ENCODE peak calls at places on chromosomes 13 and 19, in seven cellular contexts. K is H1, M is K562, X is HCT116, W is GM12878, S is SK-N-SH, Y is endothelial cell of umbilical vein. T is an unnamed sample.

GRCh38 chr19:45769821-45770191 is 754 bp upstream of the SIX5 start:
- DNase-seq in K (peak; percentile 77), M (no peak), X (no peak), W (no peak), S (no peak), Y (no peak), T (peak; percentile 28)

GRCh38 chr13:66430266-66430665 is 799.9 kb downstream of the PCDH9 start:
- DNase-seq in K (no peak), M (no peak), X (no peak), W (no peak), S (no peak), Y (no peak), T (no peak)

GRCh38 chr13:51585234-51585672 is 991 bp downstream of the WDFY2 start:
- DNase-seq in K (no peak), M (no peak), X (no peak), W (no peak), S (no peak), Y (peak; percentile 40), T (no peak)

GRCh38 chr19:6682607-6683128 is 12.7 kb upstream of the TNFSF14 start:
- DNase-seq in K (no peak), M (no peak), X (no peak), W (no peak), S (no peak), Y (no peak), T (no peak)

GRCh38 chr19:46133777-46134231 is 9.3 kb upstream of the IGFL3 start:
- DNase-seq in K (no peak), M (no peak), X (no peak), W (no peak), S (no peak), Y (peak; percentile 14), T (no peak)

GRCh38 chr19:3454656-3455392 is 25.5 kb downstream of the SMIM24 start:
- DNase-seq in K (no peak), M (no peak), X (no peak), W (no peak), S (peak; percentile 20), Y (no peak), T (no peak)

GRCh38 chr19:27796073-27796472 is 1416.9 kb downstream of the UQCRFS1 start:
- DNase-seq in K (no peak), M (no peak), X (no peak), W (no peak), S (no peak), Y (no peak), T (no peak)

GRCh38 chr13:98192008-98192407 is 14.9 kb upstream of the RNF113B start:
- DNase-seq in K (no peak), M (no peak), X (no peak), W (no peak), S (no peak), Y (no peak), T (no peak)

GRCh38 chr19:52170863-52171320 is 529 bp downstream of the ZNF836 start:
- DNase-seq in K (peak; percentile 73), M (no peak), X (no peak), W (no peak), S (peak; percentile 58), Y (peak; percentile 10), T (no peak)

GRCh38 chr13:34419025-34419424 is 523.0 kb upstream of the NBEA start:
- DNase-seq in K (no peak), M (no peak), X (no peak), W (no peak), S (peak; percentile 68), Y (no peak), T (no peak)

GRCh38 chr19:47573076-47574026 is at the start of gene ZNF541:
- DNase-seq in K (no peak), M (peak; percentile 57), X (no peak), W (no peak), S (peak; percentile 88), Y (peak; percentile 40), T (no peak)

GRCh38 chr13:49637989-49638388 is 9.7 kb downstream of the ARL11 start:
- DNase-seq in K (no peak), M (no peak), X (no peak), W (no peak), S (no peak), Y (no peak), T (no peak)

GRCh38 chr13:49116873-49117272 is 103.3 kb upstream of the MLNR start:
- DNase-seq in K (no peak), M (no peak), X (no peak), W (no peak), S (no peak), Y (no peak), T (no peak)

GRCh38 chr19:34241513-34242337 is 12.6 kb upstream of the GARRE1 start:
- DNase-seq in K (peak; percentile 83), M (no peak), X (no peak), W (no peak), S (no peak), Y (no peak), T (no peak)

GRCh38 chr13:44388427-44388826 is 14.8 kb downstream of the SERP2 start:
- DNase-seq in K (no peak), M (no peak), X (no peak), W (no peak), S (peak; percentile 47), Y (no peak), T (no peak)

GRCh38 chr19:33125929-33126388 is 6.0 kb upstream of the WDR88 start:
- DNase-seq in K (peak; percentile 58), M (peak; percentile 71), X (peak; percentile 28), W (peak; percentile 16), S (peak; percentile 81), Y (peak; percentile 73), T (no peak)

GRCh38 chr19:42356686-42357085 is 31.3 kb downstream of the MEGF8 start:
- DNase-seq in K (no peak), M (no peak), X (no peak), W (no peak), S (no peak), Y (no peak), T (no peak)

GRCh38 chr19:49315111-49315510 is 9.9 kb downstream of the SLC6A16 start:
- DNase-seq in K (no peak), M (no peak), X (no peak), W (no peak), S (no peak), Y (peak; percentile 39), T (no peak)

GRCh38 chr13:83622422-83622784 is 259.9 kb downstream of the SLITRK1 start:
- DNase-seq in K (no peak), M (no peak), X (no peak), W (no peak), S (no peak), Y (no peak), T (no peak)

GRCh38 chr19:44202974-44203373 is 9.4 kb upstream of the ZNF227 start:
- DNase-seq in K (no peak), M (no peak), X (no peak), W (no peak), S (no peak), Y (no peak), T (no peak)

DNA sequence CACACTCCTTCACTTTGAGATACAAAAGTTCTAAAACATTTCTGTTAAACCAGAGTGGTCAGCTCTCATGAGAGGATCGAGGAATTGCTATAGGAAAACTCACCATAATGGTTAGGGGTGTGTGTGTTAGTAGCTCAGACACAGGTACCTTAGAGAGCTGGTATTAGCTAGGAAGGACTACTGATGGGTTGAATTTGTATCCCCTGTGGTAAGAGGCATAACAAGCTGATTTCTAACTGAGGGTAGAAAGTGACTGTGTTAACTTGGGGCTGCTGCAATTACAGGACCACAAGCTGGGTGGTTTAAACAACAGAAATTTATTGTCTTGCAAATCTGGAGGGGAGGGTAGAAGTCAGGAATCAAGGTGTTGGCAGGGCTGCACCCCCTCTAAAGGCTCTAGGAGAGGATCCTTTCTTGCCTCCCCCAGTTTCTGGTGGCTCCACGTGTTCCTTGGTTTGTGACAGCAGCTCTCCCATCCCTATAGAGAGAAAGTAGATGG is 17.4 kb downstream of the LEUTX start:
- DNase-seq in K (no peak), M (no peak), X (no peak), W (no peak), S (no peak), Y (no peak), T (no peak)
- TF ChIP-seq POLR2AphosphoS5 in K (peak; percentile 94), M (peak; percentile 26), X (no peak), W (no peak), S (no peak), Y (no peak), T (no peak)

GRCh38 chr19:9836021-9836420 is 903 bp downstream of the PIN1 start:
- DNase-seq in K (no peak), M (no peak), X (no peak), W (no peak), S (peak; percentile 41), Y (no peak), T (no peak)

GRCh38 chr19:9838324-9838723 is 3.2 kb downstream of the PIN1 start:
- DNase-seq in K (no peak), M (no peak), X (no peak), W (no peak), S (no peak), Y (no peak), T (no peak)

GRCh38 chr19:9835507-9835949 is 410 bp downstream of the PIN1 start:
- DNase-seq in K (no peak), M (no peak), X (no peak), W (no peak), S (no peak), Y (no peak), T (no peak)

GRCh38 chr19:9834302-9834725 is 804 bp upstream of the PIN1 start:
- DNase-seq in K (no peak), M (no peak), X (no peak), W (no peak), S (no peak), Y (no peak), T (no peak)

GRCh38 chr19:9834726-9835506 is at the start of gene PIN1:
- DNase-seq in K (peak; percentile 98), M (peak; percentile 97), X (peak; percentile 95), W (peak; percentile 91), S (peak; percentile 98), Y (peak; percentile 99), T (peak; percentile 93)
- H3K9ac ChIP-seq in K (peak within 1 kb of the TSS; percentile 72), M (peak within 1 kb of the TSS; percentile 75), X (peak within 1 kb of the TSS; percentile 76), W (peak within 1 kb of the TSS; percentile 70), S (peak within 1 kb of the TSS; percentile 79), Y (peak within 1 kb of the TSS; percentile 71), T (peak within 1 kb of the TSS; percentile 86)

GRCh38 chr13:94305934-94306333 is 173.5 kb downstream of the DCT start:
- DNase-seq in K (no peak), M (no peak), X (no peak), W (no peak), S (no peak), Y (no peak), T (no peak)
- H3K4me3 ChIP-seq in K (no peak overlapping the region), M (no peak overlapping the region), X (no peak overlapping the region), W (no peak overlapping the region), S (no peak overlapping the region), Y (no peak overlapping the region), T (no peak overlapping the region)

DNA sequence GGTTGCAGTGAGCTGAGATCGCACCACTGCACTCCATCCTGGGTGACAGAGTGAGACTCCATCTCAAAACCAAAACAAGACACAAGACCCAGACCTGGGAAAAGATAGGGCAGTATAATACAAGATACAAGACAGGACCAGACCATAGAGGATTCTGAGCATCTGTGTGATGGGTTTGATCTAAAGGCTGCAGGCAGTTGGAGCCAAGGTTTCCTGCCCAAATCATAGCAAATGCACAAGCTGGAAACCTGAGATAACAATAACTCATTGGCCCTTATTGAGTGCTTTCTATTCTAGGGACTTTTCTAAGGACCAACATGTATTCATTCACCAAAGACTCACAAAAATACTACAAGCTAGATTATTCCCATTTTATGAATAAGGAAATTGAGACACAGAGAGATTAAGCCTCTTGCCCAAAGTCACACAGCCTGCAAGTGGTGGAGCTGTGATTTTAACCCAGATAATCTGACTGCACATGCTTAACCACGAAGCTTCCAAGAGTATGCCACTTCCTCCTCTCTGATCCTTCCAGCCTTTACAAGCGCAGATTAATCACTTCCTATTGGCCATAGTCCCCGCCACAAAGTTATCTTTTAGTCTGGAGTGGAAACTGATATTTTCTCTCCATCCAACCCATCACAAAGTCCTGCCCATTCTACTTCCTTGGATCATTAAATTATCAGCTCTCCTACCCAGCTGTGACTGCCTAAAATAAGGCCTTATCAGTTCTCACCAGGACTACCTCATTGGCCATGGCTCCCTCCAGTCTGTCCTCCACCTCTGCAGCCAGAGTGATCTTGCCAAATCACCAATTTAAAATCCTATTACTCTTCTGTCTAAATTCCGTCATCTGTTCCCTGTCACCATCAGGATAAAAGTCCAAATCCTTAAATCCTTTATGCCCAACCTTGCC is 147.2 kb downstream of the FLT1 start:
- DNase-seq in K (no peak), M (peak; percentile 13), X (no peak), W (no peak), S (no peak), Y (no peak), T (no peak)
- TF ChIP-seq POLR2AphosphoS5 in K (no peak), M (peak; percentile 40), X (no peak), W (no peak), S (no peak), Y (peak; percentile 80), T (no peak)